ENCODE peak calls at places on chromosomes 12 and 14, in five cellular contexts. H is heart right ventricle, F is brain microvascular endothelial cell, A is adrenal gland, W is gastrocnemius medialis. B is an unnamed sample.

GRCh38 chr12:14936224-14936861 is 2.0 kb downstream of the ERP27 start:
- DNase-seq in H (no peak), F (no peak), A (no peak), W (no peak), B (peak; percentile 44)

GRCh38 chr12:116456683-116457082 is 102.5 kb upstream of the MAP1LC3B2 start:
- DNase-seq in H (no peak), F (no peak), A (no peak), W (no peak), B (no peak)

GRCh38 chr12:100186071-100186470 is 14.5 kb upstream of the ACTR6 start:
- DNase-seq in H (no peak), F (no peak), A (no peak), W (no peak), B (no peak)

GRCh38 chr14:64968651-64969050 is 3.5 kb downstream of the RAB15 start:
- DNase-seq in H (no peak), F (no peak), A (no peak), W (no peak), B (no peak)

GRCh38 chr14:100340454-100340813 is 17.3 kb downstream of the SLC25A47 start:
- DNase-seq in H (no peak), F (no peak), A (peak; percentile 15), W (no peak), B (no peak)

GRCh38 chr12:120468271-120468845 is 1.2 kb downstream of the SRSF9 start:
- DNase-seq in H (peak; percentile 20), F (peak; percentile 27), A (peak; percentile 30), W (no peak), B (no peak)

GRCh38 chr12:52867636-52868035 is 18.8 kb upstream of the KRT78 start:
- DNase-seq in H (peak; percentile 54), F (no peak), A (peak; percentile 33), W (no peak), B (peak; percentile 92)

GRCh38 chr14:33730163-33730562 is 220.7 kb downstream of the EGLN3 start:
- DNase-seq in H (no peak), F (no peak), A (no peak), W (no peak), B (no peak)

GRCh38 chr14:95048771-95049312 is 108.5 kb downstream of the DICER1 start:
- DNase-seq in H (no peak), F (no peak), A (no peak), W (no peak), B (no peak)

GRCh38 chr12:110039085-110039807 is 9.1 kb downstream of the C12orf76 start:
- DNase-seq in H (no peak), F (peak; percentile 90), A (no peak), W (no peak), B (peak; percentile 96)

GRCh38 chr14:34301107-34301734 is 160.8 kb downstream of the SPTSSA start:
- DNase-seq in H (no peak), F (peak; percentile 38), A (no peak), W (no peak), B (peak; percentile 57)

DNA sequence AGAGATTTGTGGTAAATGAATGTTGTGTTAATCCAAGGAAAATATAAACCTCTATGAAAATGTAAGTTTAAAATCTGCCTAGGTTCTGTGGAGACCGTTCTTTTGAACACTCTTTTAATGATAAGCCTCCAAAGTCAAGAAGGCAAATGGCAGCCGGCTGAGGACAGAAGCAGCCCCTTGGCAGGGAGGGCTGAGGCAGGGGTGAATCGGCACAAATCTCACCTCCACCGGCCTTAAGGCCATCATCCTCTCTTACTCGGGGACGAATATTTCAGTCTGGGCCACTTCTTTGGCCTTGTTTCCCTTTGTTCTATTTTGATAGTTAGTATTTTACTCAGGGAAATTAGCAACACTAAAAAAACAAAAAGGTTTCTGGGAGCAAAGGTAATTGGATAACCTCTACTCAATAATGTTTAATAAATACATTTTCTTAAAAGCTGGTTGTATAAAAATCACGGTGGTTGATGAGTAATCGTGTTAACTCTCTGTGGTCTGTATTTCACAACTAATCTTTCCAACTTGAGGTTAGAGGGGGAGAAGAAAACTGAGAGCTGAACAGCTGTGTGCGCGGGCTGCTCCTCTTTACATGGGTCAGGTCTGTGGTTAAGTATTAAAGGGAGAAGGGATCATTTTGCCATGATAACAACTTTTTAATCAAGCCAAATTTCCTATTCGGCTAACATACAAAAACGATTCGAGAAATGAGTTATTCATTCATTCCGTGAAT is 18.6 kb downstream of the LGMN start:
- DNase-seq in H (no peak), F (peak; percentile 87), A (no peak), W (no peak), B (peak; percentile 48)
- H3K4me3 ChIP-seq in H (no peak overlapping the region), F (no peak overlapping the region), A (no peak overlapping the region), W (no peak overlapping the region), B (no peak overlapping the region)

GRCh38 chr12:114443607-114444421 is 37.9 kb upstream of the TBX5 start:
- DNase-seq in H (no peak), F (no peak), A (no peak), W (no peak), B (no peak)

GRCh38 chr12:114440450-114441383 is 34.8 kb upstream of the TBX5 start:
- DNase-seq in H (no peak), F (no peak), A (no peak), W (no peak), B (no peak)

GRCh38 chr12:114439833-114440449 is 34.0 kb upstream of the TBX5 start:
- DNase-seq in H (no peak), F (no peak), A (no peak), W (no peak), B (no peak)

GRCh38 chr12:114438635-114439256 is 32.8 kb upstream of the TBX5 start:
- DNase-seq in H (no peak), F (no peak), A (no peak), W (no peak), B (no peak)

GRCh38 chr12:114439306-114439705 is 33.4 kb upstream of the TBX5 start:
- DNase-seq in H (no peak), F (no peak), A (no peak), W (no peak), B (no peak)
- H3K27me3 ChIP-seq in H (peaks cover 78% of the 10 kb centered on the region), F (peaks cover 45% of the 10 kb centered on the region), A (peaks cover 67% of the 10 kb centered on the region), W (peaks cover 52% of the 10 kb centered on the region), B (peaks cover 27% of the 10 kb centered on the region)

GRCh38 chr12:47700263-47700662 is 5.6 kb downstream of the RPAP3 start:
- DNase-seq in H (no peak), F (no peak), A (no peak), W (no peak), B (no peak)

GRCh38 chr12:47698631-47699030 is 7.2 kb downstream of the RPAP3 start:
- DNase-seq in H (no peak), F (no peak), A (no peak), W (no peak), B (no peak)

GRCh38 chr12:47698055-47698454 is 7.8 kb downstream of the RPAP3 start:
- DNase-seq in H (no peak), F (no peak), A (no peak), W (no peak), B (no peak)
- TF ChIP-seq CTCF in H (no peak), F (no peak), A (no peak), W (no peak), B (no peak)

DNA sequence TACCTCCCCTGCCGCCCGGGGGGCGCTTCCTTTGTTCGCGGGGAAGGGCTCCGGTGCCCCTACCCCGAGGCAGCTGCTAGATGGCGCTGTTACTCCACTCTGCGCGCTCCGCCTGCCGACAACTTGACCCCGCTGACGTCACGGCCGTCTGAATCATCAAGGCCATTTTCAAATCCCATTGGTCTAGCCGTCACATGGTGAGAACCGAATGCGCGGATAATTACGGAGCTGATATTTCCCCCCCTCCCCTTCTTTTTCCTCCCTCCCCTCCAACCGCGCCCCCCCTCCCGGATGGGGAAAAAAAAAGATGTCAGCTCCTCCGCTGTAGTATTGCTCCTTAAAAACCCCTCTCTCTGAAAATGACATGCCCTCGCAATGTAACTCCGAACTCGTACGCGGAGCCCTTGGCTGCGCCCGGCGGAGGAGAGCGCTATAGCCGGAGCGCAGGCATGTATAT is at the start of gene HOXC10:
- DNase-seq in H (peak; percentile 49), F (peak; percentile 15), A (peak; percentile 93), W (peak; percentile 97), B (peak; percentile 7)
- H3K4me3 ChIP-seq in H (no peak within 1 kb of the TSS), F (no peak within 1 kb of the TSS), A (peak within 1 kb of the TSS; percentile 48), W (peak within 1 kb of the TSS; percentile 68), B (no peak within 1 kb of the TSS)

DNA sequence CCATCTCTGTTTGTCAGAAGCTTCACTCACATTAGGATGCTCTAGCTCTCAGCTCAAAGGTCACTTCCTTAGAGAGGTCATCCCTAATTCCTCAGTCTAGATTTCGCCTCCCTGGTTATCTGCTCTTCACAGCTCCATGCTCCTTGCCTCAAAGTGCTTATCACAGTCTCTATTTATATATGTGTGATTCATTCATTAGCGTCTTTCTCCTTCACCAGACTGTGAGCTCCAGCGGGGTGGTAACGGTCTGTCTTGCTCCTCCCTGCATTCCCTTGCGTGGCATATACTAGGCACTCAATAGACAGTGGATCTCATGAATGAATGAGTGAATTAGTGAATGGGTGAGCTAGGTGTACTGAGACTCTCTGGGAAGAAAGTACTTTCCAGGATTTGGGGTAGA is 6.9 kb downstream of the SYNDIG1L start:
- DNase-seq in H (no peak), F (no peak), A (no peak), W (no peak), B (no peak)
- H3K27me3 ChIP-seq in H (peaks cover 65% of the 10 kb centered on the region), F (peaks cover 12% of the 10 kb centered on the region), A (peaks cover 5% of the 10 kb centered on the region), W (peaks cover 24% of the 10 kb centered on the region), B (peaks cover 17% of the 10 kb centered on the region)

GRCh38 chr14:55914771-55915170 is 203.4 kb upstream of the PELI2 start:
- DNase-seq in H (no peak), F (no peak), A (no peak), W (no peak), B (no peak)
- TF ChIP-seq CTCF in H (no peak), F (no peak), A (no peak), W (no peak), B (no peak)

GRCh38 chr14:37587881-37588666 is 7.0 kb downstream of the FOXA1 start:
- DNase-seq in H (no peak), F (no peak), A (no peak), W (no peak), B (peak; percentile 26)

GRCh38 chr14:37585971-37586759 is 8.9 kb downstream of the FOXA1 start:
- DNase-seq in H (no peak), F (no peak), A (no peak), W (no peak), B (peak; percentile 58)

GRCh38 chr14:37586783-37587428 is 8.1 kb downstream of the FOXA1 start:
- DNase-seq in H (no peak), F (no peak), A (no peak), W (no peak), B (peak; percentile 39)

GRCh38 chr14:37588667-37588955 is 6.4 kb downstream of the FOXA1 start:
- DNase-seq in H (no peak), F (no peak), A (no peak), W (no peak), B (peak; percentile 53)

DNA sequence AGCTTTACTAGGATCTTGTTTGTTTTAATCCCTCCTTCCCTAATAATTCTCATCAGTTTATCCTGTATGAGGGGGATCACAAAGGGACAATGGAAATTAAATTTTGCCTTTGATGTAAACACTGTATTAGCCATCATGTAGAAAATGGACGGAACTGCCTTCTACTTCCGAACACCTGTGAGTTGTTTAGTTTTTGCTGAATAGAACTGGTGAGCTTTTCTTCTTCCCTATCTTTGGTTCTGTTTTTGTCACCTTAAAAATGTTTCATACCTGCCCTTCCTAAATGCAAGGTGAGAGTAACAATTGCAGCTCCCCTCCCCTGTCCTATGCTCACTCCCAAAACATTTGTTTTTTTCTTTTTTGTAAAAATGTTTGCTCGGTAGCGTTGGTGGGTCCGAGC is 7.6 kb downstream of the FOXA1 start:
- DNase-seq in H (no peak), F (no peak), A (no peak), W (no peak), B (no peak)
- H3K4me3 ChIP-seq in H (no peak overlapping the region), F (no peak overlapping the region), A (no peak overlapping the region), W (no peak overlapping the region), B (peak overlapping the region; percentile 49)

B was measured in bronchial epithelial cell.